ENCODE peak calls at places on chromosomes 13 and 19, in eight cellular contexts. I is BJ; Y is GM23248; J is psoas muscle; W is CD4-positive, CD25-positive, alpha-beta regulatory T cell; K is uterus; A is cardiac muscle cell; H is body of pancreas. D is an unnamed sample. For H3K36me3, the result is how much of the 10 kb centered on the place peaks cover.

GRCh38 chr13:98549728-98550317 is 27.1 kb downstream of the STK24 start:
- DNase-seq in J (no peak), W (no peak), K (no peak), A (no peak), Y (peak), I (no peak), H (no peak), D (no peak)

GRCh38 chr13:54387607-54388006 is 1359.0 kb downstream of the OLFM4 start:
- DNase-seq in W (no peak), K (no peak), J (no peak), Y (no peak), I (no peak), H (no peak), A (no peak), D (no peak)

GRCh38 chr13:40922437-40923040 is 96.6 kb downstream of the ELF1 start:
- DNase-seq in Y (no peak), K (peak), W (no peak), A (peak), J (peak), I (no peak), H (no peak), D (no peak)

GRCh38 chr19:46975918-46976782 is 43.5 kb upstream of the NPAS1 start:
- DNase-seq in W (no peak), Y (peak), J (peak), A (peak), K (peak), H (peak), I (peak), D (peak)

GRCh38 chr13:110702089-110702488 is 3.8 kb downstream of the CARS2 start:
- DNase-seq in J (no peak), Y (peak), W (no peak), I (no peak), A (no peak), K (no peak), H (no peak), D (no peak)

GRCh38 chr19:43651758-43652545 is 12.3 kb upstream of the CADM4 start:
- DNase-seq in W (peak), Y (peak), A (peak), K (peak), H (peak), J (peak), I (peak), D (peak)

GRCh38 chr19:56367829-56368711 is 25.3 kb downstream of the ZNF582 start:
- DNase-seq in I (peak), J (peak), A (peak), Y (peak), H (peak), W (peak), K (peak), D (peak)

GRCh38 chr13:61734683-61735082 is 319.0 kb upstream of the PCDH20 start:
- DNase-seq in K (no peak), H (no peak), W (no peak), I (no peak), J (no peak), A (no peak), Y (no peak), D (no peak)

GRCh38 chr13:99690426-99691189 is 189.3 kb downstream of the TM9SF2 start:
- DNase-seq in Y (no peak), A (no peak), W (no peak), I (no peak), J (no peak), K (no peak), H (no peak), D (no peak)

GRCh38 chr19:9848060-9848459 is 12.9 kb downstream of the PIN1 start:
- DNase-seq in K (no peak), A (no peak), W (no peak), I (no peak), Y (no peak), H (peak), J (no peak), D (no peak)
- H3K36me3 ChIP-seq in K (under half), A (under half), W (under half), I (under half), Y (under half), H (under half), J (half or more), D (under half)

GRCh38 chr19:11115895-11116446 is 26.7 kb downstream of the LDLR start:
- DNase-seq in W (no peak), K (no peak), J (no peak), H (no peak), A (no peak), I (no peak), Y (no peak), D (no peak)

GRCh38 chr19:11115042-11115441 is 25.8 kb downstream of the LDLR start:
- DNase-seq in H (no peak), Y (no peak), A (no peak), J (no peak), W (no peak), K (no peak), I (no peak), D (no peak)

GRCh38 chr19:11113140-11113708 is 24.0 kb downstream of the LDLR start:
- DNase-seq in J (no peak), H (no peak), W (no peak), Y (no peak), I (no peak), K (no peak), A (no peak), D (no peak)

GRCh38 chr19:11111771-11112144 is 22.5 kb downstream of the LDLR start:
- DNase-seq in W (no peak), H (no peak), A (no peak), K (no peak), I (no peak), J (no peak), Y (no peak), D (no peak)

DNA sequence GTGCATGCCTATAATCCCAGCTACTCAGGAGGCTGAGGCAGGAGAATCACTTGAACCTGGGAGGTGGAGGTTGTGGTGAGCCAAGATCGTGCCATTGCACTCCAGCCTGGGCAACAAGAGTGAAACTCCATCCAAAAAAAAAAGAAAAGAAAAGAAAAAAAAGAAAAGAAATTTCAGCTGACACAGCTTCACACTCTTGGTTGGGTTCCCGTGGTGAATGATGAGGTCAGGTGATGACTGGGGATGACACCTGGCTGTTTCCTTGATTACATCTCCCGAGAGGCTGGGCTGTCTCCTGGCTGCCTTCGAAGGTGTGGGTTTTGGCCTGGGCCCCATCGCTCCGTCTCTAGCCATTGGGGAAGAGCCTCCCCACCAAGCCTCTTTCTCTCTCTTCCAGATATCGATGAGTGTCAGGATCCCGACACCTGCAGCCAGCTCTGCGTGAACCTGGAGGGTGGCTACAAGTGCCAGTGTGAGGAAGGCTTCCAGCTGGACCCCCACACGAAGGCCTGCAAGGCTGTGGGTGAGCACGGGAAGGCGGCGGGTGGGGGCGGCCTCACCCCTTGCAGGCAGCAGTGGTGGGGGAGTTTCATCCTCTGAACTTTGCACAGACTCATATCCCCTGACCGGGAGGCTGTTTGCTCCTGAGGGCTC is 22.0 kb downstream of the LDLR start:
- DNase-seq in W (no peak), I (no peak), Y (no peak), K (no peak), A (no peak), J (no peak), H (no peak), D (no peak)
- H3K36me3 ChIP-seq in W (under half), I (under half), Y (under half), K (under half), A (half or more), J (half or more), H (under half), D (half or more)

GRCh38 chr19:2199215-2199614 is 35.5 kb downstream of the DOT1L start:
- DNase-seq in J (no peak), K (no peak), Y (no peak), W (no peak), A (no peak), H (no peak), I (no peak), D (no peak)

GRCh38 chr19:2201473-2202148 is 34.5 kb downstream of the PLEKHJ1 start:
- DNase-seq in J (no peak), H (no peak), I (no peak), K (no peak), W (no peak), A (no peak), Y (no peak), D (no peak)

GRCh38 chr19:2198317-2198716 is 34.6 kb downstream of the DOT1L start:
- DNase-seq in J (no peak), K (no peak), I (no peak), Y (no peak), H (no peak), W (no peak), A (no peak), D (no peak)

GRCh38 chr19:2202366-2202765 is 33.8 kb downstream of the PLEKHJ1 start:
- DNase-seq in A (no peak), H (no peak), W (no peak), Y (no peak), I (no peak), J (no peak), K (no peak), D (no peak)

GRCh38 chr19:2199861-2200623 is 36.1 kb downstream of the PLEKHJ1 start:
- DNase-seq in Y (no peak), J (no peak), A (no peak), H (no peak), I (no peak), W (no peak), K (no peak), D (no peak)
- H3K36me3 ChIP-seq in Y (under half), J (under half), A (under half), H (under half), I (under half), W (under half), K (under half), D (under half)

GRCh38 chr13:20002766-20003165 is 44.2 kb downstream of the ZMYM2 start:
- DNase-seq in Y (no peak), A (no peak), J (no peak), H (no peak), K (no peak), W (no peak), I (no peak), D (no peak)
- H3K36me3 ChIP-seq in Y (under half), A (under half), J (half or more), H (under half), K (under half), W (half or more), I (under half), D (under half)

D was measured in thyroid gland.